ENCODE peak calls at places on chromosome 7, in four cellular contexts. One of them, this sample, is unnamed.

GRCh38 chr7:129769866-129770808 is 158.6 kb downstream of the NRF1 start:
- DNase-seq in fibroblast of pulmonary artery: no peak
- DNase-seq in adrenal gland: no peak
- DNase-seq in foreskin fibroblast: no peak
- DNase-seq in this sample: no peak

GRCh38 chr7:48161407-48162125 is 9.7 kb upstream of the ABCA13 start:
- DNase-seq in foreskin fibroblast: no peak
- DNase-seq in fibroblast of pulmonary artery: no peak
- DNase-seq in adrenal gland: no peak
- DNase-seq in this sample: no peak

GRCh38 chr7:116356333-116356965 is 143.1 kb upstream of the CAV2 start:
- DNase-seq in adrenal gland: no peak
- DNase-seq in fibroblast of pulmonary artery: peak
- DNase-seq in foreskin fibroblast: no peak
- DNase-seq in this sample: no peak

GRCh38 chr7:26620352-26620751 is 244.0 kb downstream of the SKAP2 start:
- DNase-seq in foreskin fibroblast: no peak
- DNase-seq in fibroblast of pulmonary artery: no peak
- DNase-seq in adrenal gland: no peak
- DNase-seq in this sample: no peak

GRCh38 chr7:128017880-128018845 is 13.1 kb downstream of the LRRC4 start:
- DNase-seq in foreskin fibroblast: no peak
- DNase-seq in adrenal gland: no peak
- DNase-seq in fibroblast of pulmonary artery: peak
- DNase-seq in this sample: peak

GRCh38 chr7:138978541-138979184 is 2.5 kb downstream of the KIAA1549 start:
- DNase-seq in adrenal gland: no peak
- DNase-seq in fibroblast of pulmonary artery: no peak
- DNase-seq in foreskin fibroblast: no peak
- DNase-seq in this sample: no peak

GRCh38 chr7:28315565-28316420 is 96.5 kb upstream of the CREB5 start:
- DNase-seq in adrenal gland: peak
- DNase-seq in foreskin fibroblast: peak
- DNase-seq in fibroblast of pulmonary artery: peak
- DNase-seq in this sample: no peak

GRCh38 chr7:132551928-132552327 is 24.3 kb downstream of the PLXNA4 start:
- DNase-seq in adrenal gland: no peak
- DNase-seq in fibroblast of pulmonary artery: no peak
- DNase-seq in foreskin fibroblast: no peak
- DNase-seq in this sample: no peak

GRCh38 chr7:100477871-100478248 is 1.2 kb downstream of the TSC22D4 start:
- DNase-seq in fibroblast of pulmonary artery: no peak
- DNase-seq in foreskin fibroblast: no peak
- DNase-seq in adrenal gland: no peak
- DNase-seq in this sample: no peak

GRCh38 chr7:13185139-13185538 is 497.7 kb downstream of the ARL4A start:
- DNase-seq in fibroblast of pulmonary artery: no peak
- DNase-seq in adrenal gland: no peak
- DNase-seq in foreskin fibroblast: no peak
- DNase-seq in this sample: no peak

GRCh38 chr7:149720372-149721083 is 52.9 kb downstream of the ZNF467 start:
- DNase-seq in fibroblast of pulmonary artery: no peak
- DNase-seq in foreskin fibroblast: no peak
- DNase-seq in adrenal gland: peak
- DNase-seq in this sample: no peak

GRCh38 chr7:68977709-68978108 is 620.6 kb upstream of the AUTS2 start:
- DNase-seq in fibroblast of pulmonary artery: no peak
- DNase-seq in adrenal gland: no peak
- DNase-seq in foreskin fibroblast: no peak
- DNase-seq in this sample: no peak

GRCh38 chr7:107355616-107356015 is 114.2 kb upstream of the GPR22 start:
- DNase-seq in fibroblast of pulmonary artery: no peak
- DNase-seq in foreskin fibroblast: no peak
- DNase-seq in adrenal gland: no peak
- DNase-seq in this sample: peak

GRCh38 chr7:134290286-134290685 is 26.4 kb downstream of the SLC35B4 start:
- DNase-seq in foreskin fibroblast: peak
- DNase-seq in fibroblast of pulmonary artery: peak
- DNase-seq in adrenal gland: no peak
- DNase-seq in this sample: no peak

GRCh38 chr7:41918597-41918996 is 215.7 kb upstream of the INHBA start:
- DNase-seq in foreskin fibroblast: peak
- DNase-seq in adrenal gland: no peak
- DNase-seq in fibroblast of pulmonary artery: peak
- DNase-seq in this sample: no peak

GRCh38 chr7:24894670-24895221 is 85.2 kb downstream of the OSBPL3 start:
- DNase-seq in adrenal gland: no peak
- DNase-seq in foreskin fibroblast: no peak
- DNase-seq in fibroblast of pulmonary artery: no peak
- DNase-seq in this sample: no peak
- TF ChIP-seq CTCF in adrenal gland: no peak
- TF ChIP-seq CTCF in foreskin fibroblast: peak
- TF ChIP-seq CTCF in fibroblast of pulmonary artery: peak
- TF ChIP-seq CTCF in this sample: peak

GRCh38 chr7:34060548-34060947 is 155.2 kb downstream of the BMPER start:
- DNase-seq in adrenal gland: no peak
- DNase-seq in foreskin fibroblast: peak
- DNase-seq in fibroblast of pulmonary artery: peak
- DNase-seq in this sample: no peak
- H3K4me3 ChIP-seq in adrenal gland: no peak
- H3K4me3 ChIP-seq in foreskin fibroblast: no peak
- H3K4me3 ChIP-seq in fibroblast of pulmonary artery: no peak
- H3K4me3 ChIP-seq in this sample: no peak

GRCh38 chr7:118711631-118712156 is 487.2 kb downstream of the ANKRD7 start:
- DNase-seq in foreskin fibroblast: no peak
- DNase-seq in fibroblast of pulmonary artery: no peak
- DNase-seq in adrenal gland: no peak
- DNase-seq in this sample: no peak
- TF ChIP-seq CTCF in foreskin fibroblast: no peak
- TF ChIP-seq CTCF in fibroblast of pulmonary artery: no peak
- TF ChIP-seq CTCF in adrenal gland: no peak
- TF ChIP-seq CTCF in this sample: no peak

GRCh38 chr7:82343-83155 is 109.8 kb upstream of the FAM20C start:
- DNase-seq in adrenal gland: no peak
- DNase-seq in fibroblast of pulmonary artery: no peak
- DNase-seq in foreskin fibroblast: no peak
- DNase-seq in this sample: no peak

GRCh38 chr7:81603-82342 is 110.6 kb upstream of the FAM20C start:
- DNase-seq in foreskin fibroblast: no peak
- DNase-seq in fibroblast of pulmonary artery: no peak
- DNase-seq in adrenal gland: no peak
- DNase-seq in this sample: no peak

GRCh38 chr7:83861-84632 is 108.3 kb upstream of the FAM20C start:
- DNase-seq in fibroblast of pulmonary artery: no peak
- DNase-seq in adrenal gland: no peak
- DNase-seq in foreskin fibroblast: no peak
- DNase-seq in this sample: no peak

GRCh38 chr7:84633-85020 is 107.7 kb upstream of the FAM20C start:
- DNase-seq in fibroblast of pulmonary artery: no peak
- DNase-seq in adrenal gland: no peak
- DNase-seq in foreskin fibroblast: no peak
- DNase-seq in this sample: no peak

DNA sequence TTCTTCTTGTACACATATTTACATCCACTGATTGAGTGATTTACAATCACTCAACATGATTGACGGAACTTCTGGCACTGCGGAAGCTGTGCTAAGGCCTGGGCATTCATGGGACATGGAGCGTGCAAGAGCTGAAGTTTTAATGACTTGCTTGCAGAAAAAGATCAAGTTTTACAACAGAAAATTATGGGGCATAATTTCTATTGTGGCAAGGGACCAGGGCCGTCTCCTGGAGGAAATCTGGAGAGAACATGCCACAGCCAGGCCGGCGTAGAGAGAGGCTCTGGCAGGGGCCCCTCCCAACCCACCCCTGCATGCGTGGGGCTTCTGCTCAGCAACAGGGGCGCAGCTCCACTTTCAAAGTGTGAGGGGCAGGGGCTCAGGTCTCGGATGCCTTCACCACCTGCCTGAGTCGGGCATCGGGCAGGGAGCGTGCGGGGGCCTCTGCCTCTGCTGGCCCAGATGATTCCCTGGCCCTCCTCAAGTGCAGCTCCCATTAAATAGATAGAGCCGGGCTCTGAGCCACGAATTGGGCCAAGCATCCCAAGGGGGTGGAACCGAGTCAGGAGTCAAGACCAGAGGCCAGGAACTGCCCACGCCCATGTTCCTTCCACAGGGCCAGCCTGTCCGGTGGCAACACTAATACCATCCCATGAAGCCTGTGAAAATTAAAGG is 109.1 kb upstream of the FAM20C start:
- DNase-seq in fibroblast of pulmonary artery: no peak
- DNase-seq in foreskin fibroblast: no peak
- DNase-seq in adrenal gland: no peak
- DNase-seq in this sample: no peak
- H3K4me3 ChIP-seq in fibroblast of pulmonary artery: no peak
- H3K4me3 ChIP-seq in foreskin fibroblast: no peak
- H3K4me3 ChIP-seq in adrenal gland: no peak
- H3K4me3 ChIP-seq in this sample: no peak

DNA sequence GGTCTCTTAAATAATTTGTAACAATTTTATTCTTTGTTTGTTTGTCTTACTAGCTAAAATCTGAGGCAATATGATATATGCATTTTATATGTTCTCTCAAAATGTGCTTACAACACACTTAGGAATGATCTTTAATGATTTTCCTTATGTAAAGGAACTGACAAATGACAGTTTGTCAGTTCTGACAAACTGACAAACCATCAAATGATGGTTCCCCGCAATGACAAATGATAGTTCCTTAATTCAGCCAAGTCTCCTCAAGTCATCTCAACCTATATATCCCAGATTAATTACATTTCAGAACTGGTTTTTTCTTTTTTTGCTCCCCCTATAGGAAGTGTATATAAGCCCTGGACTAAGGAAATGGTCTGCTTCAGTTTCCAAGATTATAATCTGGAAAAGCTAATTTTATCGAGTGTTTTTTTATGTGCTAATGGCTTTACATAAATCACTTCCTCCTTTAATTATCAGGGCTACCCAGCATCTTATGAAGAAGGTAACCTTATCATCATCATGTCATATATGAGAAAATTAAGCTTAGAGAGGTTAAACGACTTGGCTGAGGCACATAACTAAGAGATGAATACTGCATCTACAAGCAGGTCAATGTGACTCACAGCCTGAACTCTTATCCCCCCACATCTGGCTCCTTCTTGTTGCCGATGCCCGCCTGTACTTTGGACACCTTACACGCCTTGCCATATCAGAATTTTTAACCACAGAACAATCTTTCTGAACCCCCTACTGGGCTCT is 75.1 kb downstream of the RELN start:
- DNase-seq in foreskin fibroblast: no peak
- DNase-seq in fibroblast of pulmonary artery: no peak
- DNase-seq in adrenal gland: no peak
- DNase-seq in this sample: no peak
- TF ChIP-seq CTCF in foreskin fibroblast: no peak
- TF ChIP-seq CTCF in fibroblast of pulmonary artery: no peak
- TF ChIP-seq CTCF in adrenal gland: no peak
- TF ChIP-seq CTCF in this sample: no peak

GRCh38 chr7:43116451-43116850 is 4.0 kb downstream of the HECW1 start:
- DNase-seq in adrenal gland: no peak
- DNase-seq in fibroblast of pulmonary artery: no peak
- DNase-seq in foreskin fibroblast: no peak
- DNase-seq in this sample: no peak
- H3K4me3 ChIP-seq in adrenal gland: no peak
- H3K4me3 ChIP-seq in fibroblast of pulmonary artery: no peak
- H3K4me3 ChIP-seq in foreskin fibroblast: no peak
- H3K4me3 ChIP-seq in this sample: no peak

GRCh38 chr7:43169076-43169475 is 56.6 kb downstream of the HECW1 start:
- DNase-seq in fibroblast of pulmonary artery: no peak
- DNase-seq in foreskin fibroblast: no peak
- DNase-seq in adrenal gland: no peak
- DNase-seq in this sample: no peak

GRCh38 chr7:43164757-43165156 is 52.3 kb downstream of the HECW1 start:
- DNase-seq in fibroblast of pulmonary artery: peak
- DNase-seq in foreskin fibroblast: peak
- DNase-seq in adrenal gland: peak
- DNase-seq in this sample: peak

GRCh38 chr7:43166686-43167085 is 54.2 kb downstream of the HECW1 start:
- DNase-seq in adrenal gland: no peak
- DNase-seq in foreskin fibroblast: no peak
- DNase-seq in fibroblast of pulmonary artery: no peak
- DNase-seq in this sample: no peak

GRCh38 chr7:43163885-43164284 is 51.4 kb downstream of the HECW1 start:
- DNase-seq in foreskin fibroblast: no peak
- DNase-seq in fibroblast of pulmonary artery: no peak
- DNase-seq in adrenal gland: no peak
- DNase-seq in this sample: no peak
- TF ChIP-seq CTCF in foreskin fibroblast: no peak
- TF ChIP-seq CTCF in fibroblast of pulmonary artery: no peak
- TF ChIP-seq CTCF in adrenal gland: no peak
- TF ChIP-seq CTCF in this sample: no peak

DNA sequence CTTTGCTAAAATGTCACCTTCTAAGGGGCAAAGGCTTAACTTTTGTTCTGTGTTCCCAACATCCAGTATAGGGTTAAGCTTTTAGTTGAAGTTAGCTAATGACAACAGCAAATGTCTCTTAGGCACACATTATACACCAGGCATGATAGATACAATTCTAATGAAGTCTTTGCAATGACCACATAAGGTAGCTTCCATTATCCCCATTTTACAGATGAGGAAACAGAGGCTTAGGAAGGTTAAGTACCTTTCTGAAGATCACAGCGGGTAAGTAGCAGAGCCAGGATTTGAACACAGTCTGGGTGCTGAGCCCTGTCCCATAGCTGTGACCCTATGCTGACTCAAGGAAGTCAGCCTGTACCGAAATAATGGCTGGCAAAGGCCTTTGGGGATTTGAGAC is 1.9 kb downstream of the BUD31 start:
- DNase-seq in adrenal gland: no peak
- DNase-seq in fibroblast of pulmonary artery: no peak
- DNase-seq in foreskin fibroblast: no peak
- DNase-seq in this sample: no peak
- H3K4me3 ChIP-seq in adrenal gland: no peak
- H3K4me3 ChIP-seq in fibroblast of pulmonary artery: no peak
- H3K4me3 ChIP-seq in foreskin fibroblast: peak
- H3K4me3 ChIP-seq in this sample: no peak

GRCh38 chr7:76069238-76069638 is 21.3 kb downstream of the MDH2 start:
- DNase-seq in foreskin fibroblast: peak
- DNase-seq in adrenal gland: peak
- DNase-seq in fibroblast of pulmonary artery: peak
- DNase-seq in this sample: peak
- TF ChIP-seq CTCF in foreskin fibroblast: peak
- TF ChIP-seq CTCF in adrenal gland: peak
- TF ChIP-seq CTCF in fibroblast of pulmonary artery: peak
- TF ChIP-seq CTCF in this sample: peak